ENCODE peak calls at places on chromosome 2, in six cellular contexts. P is GM12892, B is K562, R is GM12878, H is HepG2, V is H1. U is an unnamed sample.

GRCh38 chr2:16665746-16666452 is at the start of gene CYRIA:
- DNase-seq in P (peak), B (peak), R (no peak), H (no peak), V (no peak), U (peak)

GRCh38 chr2:14536976-14537375 is 95.5 kb upstream of the LRATD1 start:
- DNase-seq in P (no peak), B (no peak), R (no peak), H (no peak), V (no peak), U (no peak)

GRCh38 chr2:136162438-136162837 is 44.5 kb upstream of the CXCR4 start:
- DNase-seq in P (no peak), B (no peak), R (no peak), H (no peak), V (no peak), U (no peak)

GRCh38 chr2:42493468-42493884 is 306 bp downstream of the KCNG3 start:
- DNase-seq in P (no peak), B (no peak), R (no peak), H (no peak), V (no peak), U (peak)

GRCh38 chr2:169782513-169782912 is 16.2 kb upstream of the SSB start:
- DNase-seq in P (no peak), B (no peak), R (no peak), H (no peak), V (no peak), U (no peak)

GRCh38 chr2:25561136-25561850 is 112.1 kb downstream of the DTNB start:
- DNase-seq in P (no peak), B (no peak), R (no peak), H (no peak), V (no peak), U (no peak)

GRCh38 chr2:3837086-3837485 is 133.7 kb downstream of the DCDC2C start:
- DNase-seq in P (no peak), B (no peak), R (no peak), H (no peak), V (no peak), U (no peak)

GRCh38 chr2:14910659-14911058 is 278.1 kb downstream of the LRATD1 start:
- DNase-seq in P (no peak), B (no peak), R (no peak), H (no peak), V (no peak), U (no peak)

GRCh38 chr2:239730897-239731296 is 294.2 kb downstream of the NDUFA10 start:
- DNase-seq in P (no peak), B (no peak), R (no peak), H (no peak), V (no peak), U (no peak)

GRCh38 chr2:430280-431040 is 142.6 kb upstream of the ALKAL2 start:
- DNase-seq in P (no peak), B (no peak), R (no peak), H (no peak), V (no peak), U (no peak)

GRCh38 chr2:198638579-198638978 is 819.2 kb downstream of the SATB2 start:
- DNase-seq in P (no peak), B (no peak), R (no peak), H (no peak), V (no peak), U (no peak)

GRCh38 chr2:165601866-165602636 is 132.6 kb downstream of the CSRNP3 start:
- DNase-seq in P (no peak), B (no peak), R (no peak), H (no peak), V (no peak), U (no peak)

GRCh38 chr2:208359632-208359986 is 47.0 kb upstream of the PTH2R start:
- DNase-seq in P (no peak), B (peak), R (no peak), H (no peak), V (no peak), U (no peak)

GRCh38 chr2:196086517-196087368 is 18.1 kb upstream of the DNAH7 start:
- DNase-seq in P (no peak), B (no peak), R (no peak), H (no peak), V (no peak), U (no peak)

GRCh38 chr2:218883491-218884490 is 3.1 kb downstream of the WNT10A start:
- DNase-seq in P (peak), B (peak), R (no peak), H (no peak), V (no peak), U (peak)

GRCh38 chr2:237199577-237199976 is 113.9 kb downstream of the COPS8 start:
- DNase-seq in P (no peak), B (no peak), R (no peak), H (no peak), V (no peak), U (no peak)

GRCh38 chr2:42153944-42154593 is 15.1 kb upstream of the EML4 start:
- DNase-seq in P (no peak), B (no peak), R (no peak), H (no peak), V (no peak), U (no peak)

GRCh38 chr2:72113847-72114692 is 33.6 kb downstream of the CYP26B1 start:
- DNase-seq in P (no peak), B (no peak), R (no peak), H (no peak), V (no peak), U (no peak)

GRCh38 chr2:118577202-118577601 is 270.2 kb downstream of the EN1 start:
- DNase-seq in P (no peak), B (no peak), R (no peak), H (no peak), V (no peak), U (no peak)

GRCh38 chr2:168843253-168843652 is 40.8 kb downstream of the NOSTRIN start:
- DNase-seq in P (no peak), B (no peak), R (no peak), H (no peak), V (no peak), U (no peak)

GRCh38 chr2:44746856-44747612 is 194.5 kb upstream of the SIX3 start:
- DNase-seq in P (no peak), B (no peak), R (no peak), H (no peak), V (no peak), U (no peak)

GRCh38 chr2:222862068-222862914 is 1.5 kb downstream of the ACSL3 start:
- DNase-seq in P (no peak), B (no peak), R (no peak), H (no peak), V (no peak), U (no peak)

GRCh38 chr2:68411397-68412126 is 46.5 kb downstream of the PLEK start:
- DNase-seq in P (no peak), B (no peak), R (peak), H (no peak), V (no peak), U (no peak)

GRCh38 chr2:34288016-34288415 is 688.9 kb upstream of the FAM98A start:
- DNase-seq in P (no peak), B (no peak), R (no peak), H (no peak), V (no peak), U (no peak)

GRCh38 chr2:146986161-146986560 is 858.7 kb upstream of the ACVR2A start:
- DNase-seq in P (no peak), B (no peak), R (peak), H (no peak), V (no peak), U (no peak)

GRCh38 chr2:211745295-211746097 is 793.1 kb downstream of the ERBB4 start:
- DNase-seq in P (peak), B (peak), R (no peak), H (peak), V (peak), U (peak)

GRCh38 chr2:203870481-203870880 is 2.9 kb downstream of the CTLA4 start:
- DNase-seq in P (no peak), B (no peak), R (no peak), H (no peak), V (no peak), U (no peak)

GRCh38 chr2:121810959-121811853 is 55.8 kb downstream of the TSN start:
- DNase-seq in P (no peak), B (peak), R (no peak), H (peak), V (no peak), U (no peak)

GRCh38 chr2:197121756-197122385 is 188.7 kb downstream of the ANKRD44 start:
- DNase-seq in P (no peak), B (no peak), R (no peak), H (no peak), V (no peak), U (no peak)

GRCh38 chr2:96869281-96869823 is 528 bp downstream of the SEMA4C start:
- DNase-seq in P (no peak), B (no peak), R (no peak), H (peak), V (no peak), U (no peak)

GRCh38 chr2:2932189-2932588 is 445.4 kb downstream of the EIPR1 start:
- DNase-seq in P (no peak), B (no peak), R (no peak), H (no peak), V (no peak), U (no peak)

GRCh38 chr2:191748528-191749180 is 70.7 kb downstream of the NABP1 start:
- DNase-seq in P (no peak), B (no peak), R (peak), H (no peak), V (no peak), U (no peak)

GRCh38 chr2:109063326-109063670 is 65.7 kb upstream of the SH3RF3 start:
- DNase-seq in P (no peak), B (no peak), R (no peak), H (no peak), V (no peak), U (no peak)

GRCh38 chr2:240293126-240293864 is 142.2 kb upstream of the GPC1 start:
- DNase-seq in P (no peak), B (no peak), R (no peak), H (no peak), V (no peak), U (no peak)

DNA sequence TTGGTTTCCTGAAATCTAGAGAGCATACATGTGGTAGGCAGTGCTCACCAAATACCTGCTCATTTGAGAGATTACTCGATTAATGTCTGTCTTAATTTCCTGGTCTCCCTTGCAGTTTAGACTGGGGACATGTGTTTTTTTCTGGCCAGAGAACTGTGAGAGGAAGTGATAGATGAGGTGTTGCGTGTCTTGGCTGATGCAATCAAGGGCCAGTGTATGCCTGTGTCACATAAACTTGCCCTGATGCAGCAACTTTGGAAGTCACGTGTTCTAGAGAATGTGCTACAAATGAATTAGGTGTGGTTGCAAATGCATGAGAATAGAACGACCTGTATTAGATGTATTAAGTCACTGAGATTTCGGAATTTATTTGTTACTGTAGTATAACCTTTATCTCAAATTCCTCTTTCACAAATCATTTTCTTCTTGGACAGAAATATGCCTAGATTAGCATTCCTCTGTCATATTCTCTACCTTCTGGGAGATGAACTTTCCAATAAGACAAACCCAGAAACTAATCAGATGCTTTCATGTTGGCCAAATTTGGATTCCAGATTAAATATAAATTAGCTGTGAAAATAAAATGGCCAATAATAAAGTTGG is 9.9 kb upstream of the IL1A start:
- DNase-seq in P (no peak), B (peak), R (no peak), H (peak), V (no peak), U (no peak)
- TF ChIP-seq POLR2A in P (no peak), B (peak), R (no peak), H (no peak), V (no peak), U (no peak)

GRCh38 chr2:181999255-181999654 is 13.6 kb downstream of the PPP1R1C start:
- DNase-seq in P (no peak), B (no peak), R (no peak), H (peak), V (no peak), U (no peak)

GRCh38 chr2:181998045-181998444 is 12.4 kb downstream of the PPP1R1C start:
- DNase-seq in P (no peak), B (no peak), R (no peak), H (no peak), V (no peak), U (no peak)

GRCh38 chr2:182004945-182005344 is 19.3 kb downstream of the PPP1R1C start:
- DNase-seq in P (no peak), B (no peak), R (no peak), H (no peak), V (no peak), U (no peak)

GRCh38 chr2:181999911-182000310 is 14.3 kb downstream of the PPP1R1C start:
- DNase-seq in P (no peak), B (no peak), R (no peak), H (no peak), V (no peak), U (no peak)
- TF ChIP-seq TAF1 in P (no peak), B (no peak), R (no peak), H (no peak), V (no peak), U (no peak)

GRCh38 chr2:207108440-207108839 is 57.3 kb downstream of the KLF7 start:
- DNase-seq in P (no peak), B (no peak), R (no peak), H (no peak), V (no peak), U (no peak)

GRCh38 chr2:207107120-207107519 is 58.6 kb downstream of the KLF7 start:
- DNase-seq in P (no peak), B (no peak), R (no peak), H (no peak), V (no peak), U (no peak)

GRCh38 chr2:207110310-207110709 is 55.4 kb downstream of the KLF7 start:
- DNase-seq in P (no peak), B (no peak), R (no peak), H (no peak), V (no peak), U (no peak)

GRCh38 chr2:207109768-207110167 is 56.0 kb downstream of the KLF7 start:
- DNase-seq in P (no peak), B (no peak), R (no peak), H (no peak), V (no peak), U (no peak)

GRCh38 chr2:207107551-207107950 is 58.2 kb downstream of the KLF7 start:
- DNase-seq in P (no peak), B (no peak), R (no peak), H (no peak), V (no peak), U (no peak)
- TF ChIP-seq POLR2AphosphoS5 in P (no peak), B (no peak), R (no peak), H (no peak), V (no peak), U (no peak)

GRCh38 chr2:27421660-27422250 is 6.7 kb upstream of the NRBP1 start:
- DNase-seq in P (no peak), B (no peak), R (no peak), H (peak), V (no peak), U (no peak)

GRCh38 chr2:27427863-27428212 is 593 bp upstream of the NRBP1 start:
- DNase-seq in P (no peak), B (no peak), R (no peak), H (no peak), V (no peak), U (no peak)

GRCh38 chr2:27428213-27428977 is at the start of gene NRBP1:
- DNase-seq in P (peak), B (peak), R (peak), H (peak), V (peak), U (peak)

GRCh38 chr2:27420996-27421395 is 7.4 kb upstream of the NRBP1 start:
- DNase-seq in P (no peak), B (no peak), R (no peak), H (no peak), V (no peak), U (no peak)

GRCh38 chr2:27422958-27423357 is 5.5 kb upstream of the NRBP1 start:
- DNase-seq in P (no peak), B (no peak), R (no peak), H (no peak), V (no peak), U (no peak)
- TF ChIP-seq POLR2A in P (no peak), B (no peak), R (no peak), H (no peak), V (no peak), U (no peak)

U was measured in GM12891.